ENCODE peak calls at places on chromosomes 11 and 22, in five cellular contexts. X is K562, A is H1, P is HepG2, W is GM12891. J is an unnamed sample.

GRCh38 chr11:134908583-134908982 is 496.5 kb upstream of the B3GAT1 start:
- DNase-seq in P (no peak), X (no peak), A (no peak), W (no peak), J (no peak)

GRCh38 chr11:79461144-79461543 is 20.3 kb upstream of the TENM4 start:
- DNase-seq in A (no peak), P (peak; percentile 7), W (no peak), X (no peak), J (no peak)

GRCh38 chr22:33402325-33402724 is 344.1 kb upstream of the SYN3 start:
- DNase-seq in P (peak; percentile 20), A (no peak), W (no peak), X (no peak), J (no peak)

GRCh38 chr11:112129656-112130055 is 34.2 kb downstream of the IL18 start:
- DNase-seq in X (no peak), W (no peak), P (no peak), A (no peak), J (no peak)

GRCh38 chr11:57641426-57641825 is 8.3 kb downstream of the YPEL4 start:
- DNase-seq in W (no peak), P (peak; percentile 47), A (no peak), X (peak; percentile 62), J (no peak)

GRCh38 chr11:27443746-27444465 is 28.7 kb downstream of the LGR4 start:
- DNase-seq in X (no peak), A (no peak), W (no peak), P (no peak), J (no peak)

GRCh38 chr22:45577746-45578523 is 75.3 kb downstream of the FBLN1 start:
- DNase-seq in A (peak; percentile 59), P (peak; percentile 64), W (peak; percentile 79), X (peak; percentile 59), J (peak; percentile 67)

GRCh38 chr22:50498322-50498861 is 9.1 kb downstream of the LMF2 start:
- DNase-seq in P (peak; percentile 80), A (peak; percentile 56), W (no peak), X (peak; percentile 84), J (no peak)

GRCh38 chr11:115924744-115925567 is 420.7 kb upstream of the CADM1 start:
- DNase-seq in X (no peak), A (no peak), P (no peak), W (no peak), J (no peak)

GRCh38 chr11:88337342-88338222 is at the start of gene CTSC:
- DNase-seq in X (peak; percentile 92), A (peak; percentile 60), W (peak; percentile 77), P (peak; percentile 73), J (peak; percentile 76)

GRCh38 chr22:35335936-35336781 is 36.5 kb downstream of the TOM1 start:
- DNase-seq in W (no peak), X (no peak), P (no peak), A (no peak), J (no peak)

GRCh38 chr11:64305075-64305690 is at the start of gene ESRRA:
- DNase-seq in X (peak; percentile 99), A (peak; percentile 99), W (peak; percentile 94), P (peak; percentile 97), J (peak; percentile 98)

GRCh38 chr11:64306876-64307622 is 1.7 kb downstream of the ESRRA start:
- DNase-seq in P (peak; percentile 60), X (no peak), W (no peak), A (no peak), J (no peak)

GRCh38 chr11:64306563-64306875 is 1.2 kb downstream of the ESRRA start:
- DNase-seq in W (no peak), A (no peak), X (no peak), P (no peak), J (no peak)

GRCh38 chr11:64304316-64305072 is 830 bp upstream of the ESRRA start:
- DNase-seq in X (peak; percentile 80), P (peak; percentile 80), A (peak; percentile 86), W (peak; percentile 85), J (peak; percentile 90)

DNA sequence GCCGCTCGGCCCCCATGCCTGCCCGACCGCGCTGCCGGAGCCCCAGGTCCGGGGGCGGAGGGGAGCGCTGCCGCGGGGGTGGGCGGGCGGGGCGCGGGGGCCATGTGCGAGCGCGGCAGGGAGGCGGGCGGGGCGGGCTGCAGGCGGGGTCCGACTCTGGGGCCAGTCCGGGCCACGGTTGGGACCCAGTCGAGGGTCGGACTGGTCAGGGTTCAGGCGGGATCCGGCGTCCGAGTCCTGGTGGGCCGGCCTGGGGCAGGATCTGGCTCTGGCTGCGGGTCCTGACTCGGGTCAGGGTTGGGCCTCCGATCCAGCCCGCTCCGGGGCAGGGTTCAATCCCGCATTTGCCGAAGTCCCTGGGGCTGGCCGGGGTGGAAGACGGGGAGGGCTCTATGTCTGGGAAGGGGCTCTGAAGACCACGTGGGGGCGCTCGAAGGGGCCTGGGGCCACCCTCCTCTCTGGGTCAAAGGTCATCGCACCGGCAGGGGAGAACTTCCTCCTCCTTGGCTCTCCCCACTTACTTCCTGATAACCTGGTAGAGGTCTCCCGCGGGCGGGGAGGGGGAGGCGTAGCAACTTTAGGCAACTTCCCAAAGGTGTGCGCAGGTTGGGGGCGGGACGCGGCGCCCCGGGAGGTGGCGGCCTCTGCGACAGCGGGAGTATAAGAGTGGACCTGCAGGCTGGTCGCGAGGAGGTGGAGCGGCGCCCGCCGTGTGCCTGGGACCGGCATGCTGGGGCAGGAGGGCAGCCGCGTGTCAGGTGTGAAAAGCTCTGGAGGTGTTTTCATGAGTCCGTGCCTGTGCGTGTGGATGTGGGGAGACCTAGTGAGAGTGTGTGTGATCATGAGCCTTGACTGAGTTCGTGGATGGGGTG is 603 bp downstream of the ESRRA start:
- DNase-seq in W (no peak), X (peak; percentile 73), P (peak; percentile 77), A (no peak), J (no peak)
- TF ChIP-seq POLR2A in W (peak; percentile 2), X (peak; percentile 78), P (no peak), A (no peak), J (peak; percentile 58)

DNA sequence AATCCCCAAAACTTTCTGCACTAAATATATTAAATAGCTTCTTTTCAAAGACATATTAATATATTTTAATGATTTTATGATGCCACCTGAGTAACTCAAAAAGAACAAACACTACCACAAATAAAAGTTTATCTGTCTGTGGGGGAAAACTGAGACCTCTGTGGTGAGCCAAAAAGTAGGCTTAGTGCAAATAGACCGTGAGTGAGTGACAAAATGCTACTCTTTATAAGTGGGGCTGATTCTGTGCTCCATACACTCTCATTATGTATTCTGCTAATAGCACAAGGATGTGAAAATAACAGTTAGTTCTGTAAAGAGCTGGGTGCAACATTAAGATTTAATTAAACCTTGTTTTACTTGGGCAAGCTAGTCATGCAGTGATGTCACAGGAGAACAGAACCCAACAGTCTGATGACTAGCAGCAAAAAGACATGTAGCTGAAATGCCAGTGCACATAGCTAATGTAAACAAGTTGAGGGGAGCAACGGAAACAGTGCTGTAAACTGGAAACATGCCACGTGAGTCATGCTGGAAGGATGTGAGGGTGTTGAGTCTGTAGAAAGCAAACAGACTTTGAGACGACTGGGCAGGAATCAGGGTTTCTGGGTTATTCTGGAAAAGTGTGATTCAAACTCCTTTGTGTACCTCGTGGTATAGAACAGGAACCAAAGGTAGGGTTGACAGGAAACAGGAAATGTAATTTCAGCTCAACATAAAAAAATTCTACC is 1130.4 kb downstream of the LRRC4C start:
- DNase-seq in X (no peak), W (no peak), A (no peak), P (peak; percentile 76), J (no peak)
- TF ChIP-seq POLR2AphosphoS5 in X (no peak), W (no peak), A (no peak), P (no peak), J (no peak)

DNA sequence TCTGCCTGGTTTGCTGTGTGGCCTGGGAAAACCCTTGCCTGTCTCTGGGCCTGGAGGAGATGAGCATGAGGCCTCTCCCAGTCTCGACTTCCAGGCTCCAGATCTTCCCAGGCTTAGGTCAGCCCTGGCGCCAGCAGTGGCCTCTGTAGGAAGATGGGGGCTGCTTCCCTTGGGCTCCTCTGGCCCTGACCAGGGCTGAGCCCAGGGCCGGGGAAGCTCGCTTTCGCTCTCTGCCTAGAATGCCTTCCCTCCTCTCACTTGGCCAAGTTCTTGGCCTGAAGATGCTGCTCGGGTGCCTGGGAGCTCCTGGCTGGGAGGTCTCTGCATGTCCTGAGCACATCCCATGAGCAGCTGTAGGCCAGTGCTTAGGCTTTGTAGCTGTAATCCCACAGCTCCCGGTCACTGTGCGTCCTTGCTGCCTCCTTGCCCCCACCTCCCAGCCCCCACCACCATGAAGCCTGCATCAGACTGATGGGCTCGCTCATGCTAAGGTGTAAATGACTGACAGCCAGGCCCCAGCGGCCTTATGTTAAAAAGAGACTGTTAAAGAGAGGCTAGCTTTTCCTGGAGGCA is 25.5 kb downstream of the SHISAL1 start:
- DNase-seq in A (no peak), P (no peak), X (no peak), W (no peak), J (no peak)
- TF ChIP-seq TAF1 in A (no peak), P (no peak), X (no peak), W (no peak), J (no peak)

GRCh38 chr11:132131962-132132361 is 761.5 kb downstream of the NTM start:
- DNase-seq in W (no peak), X (no peak), P (no peak), A (no peak), J (no peak)
- TF ChIP-seq POLR2A in W (no peak), X (no peak), P (no peak), A (no peak), J (no peak)

GRCh38 chr22:22746963-22747933 is 102.8 kb downstream of the GGTLC2 start:
- DNase-seq in W (no peak), A (no peak), P (no peak), X (no peak), J (peak; percentile 23)
- TF ChIP-seq POLR2AphosphoS5 in W (no peak), A (no peak), P (no peak), X (no peak), J (no peak)

GRCh38 chr11:68840661-68841653 is 759 bp downstream of the CPT1A start:
- DNase-seq in P (no peak), W (no peak), A (no peak), X (peak; percentile 55), J (no peak)
- TF ChIP-seq TAF1 in P (no peak), W (no peak), A (no peak), X (no peak), J (no peak)

GRCh38 chr11:12499071-12499470 is 121.7 kb downstream of the PARVA start:
- DNase-seq in P (no peak), X (no peak), W (no peak), A (no peak), J (no peak)
- TF ChIP-seq POLR2A in P (no peak), X (no peak), W (no peak), A (no peak), J (no peak)

GRCh38 chr22:30402036-30402759 is 5.4 kb downstream of the SEC14L2 start:
- DNase-seq in X (peak; percentile 49), W (no peak), A (no peak), P (no peak), J (no peak)

GRCh38 chr22:30404307-30404706 is 7.5 kb downstream of the SEC14L2 start:
- DNase-seq in P (peak; percentile 70), A (no peak), X (no peak), W (no peak), J (no peak)

GRCh38 chr22:30408388-30409101 is 11.7 kb downstream of the SEC14L2 start:
- DNase-seq in W (no peak), X (peak; percentile 43), A (no peak), P (peak; percentile 35), J (no peak)

GRCh38 chr22:30406400-30406799 is 9.6 kb downstream of the SEC14L2 start:
- DNase-seq in W (no peak), P (no peak), A (no peak), X (no peak), J (no peak)

GRCh38 chr22:30405731-30406130 is 8.9 kb downstream of the SEC14L2 start:
- DNase-seq in X (no peak), P (no peak), W (no peak), A (no peak), J (no peak)
- TF ChIP-seq POLR2AphosphoS5 in X (no peak), P (no peak), W (no peak), A (no peak), J (no peak)